ENCODE peak calls at places on chromosomes 3 and 15, in ten cellular contexts. N is CD8-positive, alpha-beta T cell; T is HTR-8/SVneo; X is astrocyte of the spinal cord; L is fibroblast of the conjunctiva; U is NCI-H526; Y is H7; E is central memory CD4-positive, alpha-beta T cell; B is dermis blood vessel endothelial cell; R is T-helper 2 cell. D is an unnamed sample.

GRCh38 chr3:13193320-13194284 is 120.4 kb upstream of the IQSEC1 start:
- DNase-seq in N (no peak), T (no peak), X (no peak), L (no peak), U (no peak), Y (peak; percentile 66), E (no peak), B (no peak), R (no peak), D (no peak)

GRCh38 chr3:126746395-126747177 is 42.5 kb downstream of the CHCHD6 start:
- DNase-seq in N (no peak), T (peak; percentile 59), X (peak; percentile 53), L (peak; percentile 12), U (no peak), Y (no peak), E (no peak), B (peak; percentile 16), R (no peak), D (no peak)

GRCh38 chr3:33789183-33789954 is 9.1 kb upstream of the PDCD6IP start:
- DNase-seq in N (no peak), T (no peak), X (no peak), L (no peak), U (no peak), Y (no peak), E (no peak), B (no peak), R (no peak), D (no peak)

GRCh38 chr3:119663885-119664284 is 3.5 kb upstream of the POPDC2 start:
- DNase-seq in N (no peak), T (no peak), X (peak; percentile 12), L (no peak), U (no peak), Y (no peak), E (no peak), B (no peak), R (no peak), D (no peak)

GRCh38 chr15:63475670-63476069 is 28.7 kb upstream of the USP3 start:
- DNase-seq in N (no peak), T (no peak), X (no peak), L (no peak), U (no peak), Y (no peak), E (no peak), B (no peak), R (no peak), D (no peak)

GRCh38 chr3:149542375-149543312 is 68.1 kb downstream of the TM4SF4 start:
- DNase-seq in N (no peak), T (no peak), X (peak; percentile 56), L (no peak), U (no peak), Y (no peak), E (no peak), B (peak; percentile 81), R (no peak), D (no peak)

GRCh38 chr15:36478561-36478960 is 100.9 kb upstream of the CDIN1 start:
- DNase-seq in N (no peak), T (no peak), X (no peak), L (no peak), U (no peak), Y (no peak), E (no peak), B (no peak), R (no peak), D (no peak)

GRCh38 chr3:49133226-49133951 is 539 bp upstream of the LAMB2 start:
- DNase-seq in N (no peak), T (peak; percentile 92), X (peak; percentile 93), L (peak; percentile 74), U (peak; percentile 87), Y (peak; percentile 94), E (no peak), B (peak; percentile 95), R (no peak), D (peak; percentile 33)

GRCh38 chr3:185739264-185739701 is 85.6 kb downstream of the IGF2BP2 start:
- DNase-seq in N (no peak), T (no peak), X (no peak), L (no peak), U (no peak), Y (peak; percentile 61), E (no peak), B (no peak), R (no peak), D (no peak)